ENCODE peak calls at places on chromosome 5, in ten cellular contexts. One of them, this sample, is unnamed.

GRCh38 chr5:175718401-175719108 is 60.7 kb downstream of the HRH2 start:
- DNase-seq in T1000: no peak
- DNase-seq in HuH-7.5: no peak
- DNase-seq in bronchial epithelial cell: peak
- DNase-seq in fibroblast of pulmonary artery: peak
- DNase-seq in memory B cell: no peak
- DNase-seq in central memory CD4-positive, alpha-beta T cell: peak
- DNase-seq in H7: peak
- DNase-seq in fibroblast of lung: no peak
- DNase-seq in EH: peak
- DNase-seq in this sample: no peak

GRCh38 chr5:97075649-97076048 is 66.8 kb downstream of the LIX1 start:
- DNase-seq in T1000: no peak
- DNase-seq in HuH-7.5: no peak
- DNase-seq in bronchial epithelial cell: no peak
- DNase-seq in fibroblast of pulmonary artery: no peak
- DNase-seq in memory B cell: no peak
- DNase-seq in central memory CD4-positive, alpha-beta T cell: no peak
- DNase-seq in H7: no peak
- DNase-seq in fibroblast of lung: no peak
- DNase-seq in EH: no peak
- DNase-seq in this sample: no peak

GRCh38 chr5:170219615-170220014 is 13.2 kb upstream of the C5orf58 start:
- DNase-seq in T1000: no peak
- DNase-seq in HuH-7.5: no peak
- DNase-seq in bronchial epithelial cell: peak
- DNase-seq in fibroblast of pulmonary artery: peak
- DNase-seq in memory B cell: no peak
- DNase-seq in central memory CD4-positive, alpha-beta T cell: no peak
- DNase-seq in H7: no peak
- DNase-seq in fibroblast of lung: peak
- DNase-seq in EH: peak
- DNase-seq in this sample: no peak

GRCh38 chr5:158463971-158464370 is 605.0 kb upstream of the CLINT1 start:
- DNase-seq in T1000: no peak
- DNase-seq in HuH-7.5: no peak
- DNase-seq in bronchial epithelial cell: peak
- DNase-seq in fibroblast of pulmonary artery: peak
- DNase-seq in memory B cell: no peak
- DNase-seq in central memory CD4-positive, alpha-beta T cell: no peak
- DNase-seq in H7: no peak
- DNase-seq in fibroblast of lung: peak
- DNase-seq in EH: peak
- DNase-seq in this sample: no peak

GRCh38 chr5:126831175-126831574 is 54.2 kb downstream of the LMNB1 start:
- DNase-seq in T1000: no peak
- DNase-seq in HuH-7.5: no peak
- DNase-seq in bronchial epithelial cell: no peak
- DNase-seq in fibroblast of pulmonary artery: no peak
- DNase-seq in memory B cell: no peak
- DNase-seq in central memory CD4-positive, alpha-beta T cell: no peak
- DNase-seq in H7: no peak
- DNase-seq in fibroblast of lung: no peak
- DNase-seq in EH: no peak
- DNase-seq in this sample: no peak

GRCh38 chr5:140286424-140286823 is 16.5 kb downstream of the PFDN1 start:
- DNase-seq in T1000: no peak
- DNase-seq in HuH-7.5: no peak
- DNase-seq in bronchial epithelial cell: no peak
- DNase-seq in fibroblast of pulmonary artery: no peak
- DNase-seq in memory B cell: no peak
- DNase-seq in central memory CD4-positive, alpha-beta T cell: no peak
- DNase-seq in H7: no peak
- DNase-seq in fibroblast of lung: no peak
- DNase-seq in EH: no peak
- DNase-seq in this sample: no peak

GRCh38 chr5:90293931-90294330 is 115.6 kb downstream of the CETN3 start:
- DNase-seq in T1000: no peak
- DNase-seq in HuH-7.5: no peak
- DNase-seq in bronchial epithelial cell: peak
- DNase-seq in fibroblast of pulmonary artery: peak
- DNase-seq in memory B cell: no peak
- DNase-seq in central memory CD4-positive, alpha-beta T cell: no peak
- DNase-seq in H7: no peak
- DNase-seq in fibroblast of lung: peak
- DNase-seq in EH: peak
- DNase-seq in this sample: no peak

GRCh38 chr5:56039985-56040384 is 45.2 kb upstream of the IL6ST start:
- DNase-seq in T1000: no peak
- DNase-seq in HuH-7.5: no peak
- DNase-seq in bronchial epithelial cell: peak
- DNase-seq in fibroblast of pulmonary artery: peak
- DNase-seq in memory B cell: no peak
- DNase-seq in central memory CD4-positive, alpha-beta T cell: no peak
- DNase-seq in H7: no peak
- DNase-seq in fibroblast of lung: no peak
- DNase-seq in EH: peak
- DNase-seq in this sample: no peak

GRCh38 chr5:88509403-88509802 is 240.8 kb upstream of the TMEM161B start:
- DNase-seq in T1000: no peak
- DNase-seq in HuH-7.5: no peak
- DNase-seq in bronchial epithelial cell: no peak
- DNase-seq in fibroblast of pulmonary artery: no peak
- DNase-seq in memory B cell: no peak
- DNase-seq in central memory CD4-positive, alpha-beta T cell: no peak
- DNase-seq in H7: no peak
- DNase-seq in fibroblast of lung: no peak
- DNase-seq in EH: no peak
- DNase-seq in this sample: no peak

GRCh38 chr5:138504799-138505198 is 38.2 kb downstream of the ETF1 start:
- DNase-seq in T1000: no peak
- DNase-seq in HuH-7.5: no peak
- DNase-seq in bronchial epithelial cell: peak
- DNase-seq in fibroblast of pulmonary artery: peak
- DNase-seq in memory B cell: no peak
- DNase-seq in central memory CD4-positive, alpha-beta T cell: no peak
- DNase-seq in H7: no peak
- DNase-seq in fibroblast of lung: no peak
- DNase-seq in EH: no peak
- DNase-seq in this sample: no peak

GRCh38 chr5:108418172-108418571 is 36.3 kb upstream of the FBXL17 start:
- DNase-seq in T1000: no peak
- DNase-seq in HuH-7.5: no peak
- DNase-seq in bronchial epithelial cell: no peak
- DNase-seq in fibroblast of pulmonary artery: no peak
- DNase-seq in memory B cell: no peak
- DNase-seq in central memory CD4-positive, alpha-beta T cell: no peak
- DNase-seq in H7: no peak
- DNase-seq in fibroblast of lung: no peak
- DNase-seq in EH: no peak
- DNase-seq in this sample: no peak

GRCh38 chr5:164501344-164501743 is 995.9 kb downstream of the MAT2B start:
- DNase-seq in T1000: no peak
- DNase-seq in HuH-7.5: no peak
- DNase-seq in bronchial epithelial cell: no peak
- DNase-seq in fibroblast of pulmonary artery: no peak
- DNase-seq in memory B cell: no peak
- DNase-seq in central memory CD4-positive, alpha-beta T cell: no peak
- DNase-seq in H7: no peak
- DNase-seq in fibroblast of lung: no peak
- DNase-seq in EH: no peak
- DNase-seq in this sample: no peak

GRCh38 chr5:17216176-17216973 is 1.1 kb upstream of the BASP1 start:
- DNase-seq in T1000: peak
- DNase-seq in HuH-7.5: peak
- DNase-seq in bronchial epithelial cell: peak
- DNase-seq in fibroblast of pulmonary artery: peak
- DNase-seq in memory B cell: peak
- DNase-seq in central memory CD4-positive, alpha-beta T cell: peak
- DNase-seq in H7: peak
- DNase-seq in fibroblast of lung: peak
- DNase-seq in EH: peak
- DNase-seq in this sample: peak

GRCh38 chr5:147805030-147805454 is 22.5 kb upstream of the JAKMIP2 start:
- DNase-seq in T1000: no peak
- DNase-seq in HuH-7.5: no peak
- DNase-seq in bronchial epithelial cell: peak
- DNase-seq in fibroblast of pulmonary artery: no peak
- DNase-seq in memory B cell: no peak
- DNase-seq in central memory CD4-positive, alpha-beta T cell: no peak
- DNase-seq in H7: no peak
- DNase-seq in fibroblast of lung: peak
- DNase-seq in EH: no peak
- DNase-seq in this sample: peak

GRCh38 chr5:169629847-169630548 is 7.1 kb upstream of the DOCK2 start:
- DNase-seq in T1000: peak
- DNase-seq in HuH-7.5: no peak
- DNase-seq in bronchial epithelial cell: peak
- DNase-seq in fibroblast of pulmonary artery: peak
- DNase-seq in memory B cell: no peak
- DNase-seq in central memory CD4-positive, alpha-beta T cell: no peak
- DNase-seq in H7: no peak
- DNase-seq in fibroblast of lung: peak
- DNase-seq in EH: peak
- DNase-seq in this sample: no peak

GRCh38 chr5:138610468-138611294 is 35.5 kb upstream of the HSPA9 start:
- DNase-seq in T1000: no peak
- DNase-seq in HuH-7.5: no peak
- DNase-seq in bronchial epithelial cell: no peak
- DNase-seq in fibroblast of pulmonary artery: no peak
- DNase-seq in memory B cell: no peak
- DNase-seq in central memory CD4-positive, alpha-beta T cell: no peak
- DNase-seq in H7: peak
- DNase-seq in fibroblast of lung: peak
- DNase-seq in EH: no peak
- DNase-seq in this sample: no peak

GRCh38 chr5:10562202-10563131 is 1.4 kb upstream of the ANKRD33B start:
- DNase-seq in T1000: no peak
- DNase-seq in HuH-7.5: no peak
- DNase-seq in bronchial epithelial cell: no peak
- DNase-seq in fibroblast of pulmonary artery: no peak
- DNase-seq in memory B cell: peak
- DNase-seq in central memory CD4-positive, alpha-beta T cell: no peak
- DNase-seq in H7: peak
- DNase-seq in fibroblast of lung: no peak
- DNase-seq in EH: no peak
- DNase-seq in this sample: peak

GRCh38 chr5:76546497-76547102 is 76.6 kb downstream of the F2RL2 start:
- DNase-seq in T1000: no peak
- DNase-seq in HuH-7.5: no peak
- DNase-seq in bronchial epithelial cell: no peak
- DNase-seq in fibroblast of pulmonary artery: no peak
- DNase-seq in memory B cell: no peak
- DNase-seq in central memory CD4-positive, alpha-beta T cell: peak
- DNase-seq in H7: no peak
- DNase-seq in fibroblast of lung: no peak
- DNase-seq in EH: no peak
- DNase-seq in this sample: peak

GRCh38 chr5:35780236-35780635 is 76.5 kb upstream of the IL7R start:
- DNase-seq in T1000: no peak
- DNase-seq in HuH-7.5: no peak
- DNase-seq in bronchial epithelial cell: no peak
- DNase-seq in fibroblast of pulmonary artery: no peak
- DNase-seq in memory B cell: no peak
- DNase-seq in central memory CD4-positive, alpha-beta T cell: peak
- DNase-seq in H7: no peak
- DNase-seq in fibroblast of lung: no peak
- DNase-seq in EH: no peak
- DNase-seq in this sample: no peak

GRCh38 chr5:131261483-131261882 is 2.4 kb upstream of the CDC42SE2 start:
- DNase-seq in T1000: no peak
- DNase-seq in HuH-7.5: no peak
- DNase-seq in bronchial epithelial cell: no peak
- DNase-seq in fibroblast of pulmonary artery: no peak
- DNase-seq in memory B cell: no peak
- DNase-seq in central memory CD4-positive, alpha-beta T cell: no peak
- DNase-seq in H7: no peak
- DNase-seq in fibroblast of lung: no peak
- DNase-seq in EH: no peak
- DNase-seq in this sample: no peak

GRCh38 chr5:171415115-171415730 is 4.2 kb upstream of the FGF18 start:
- DNase-seq in T1000: no peak
- DNase-seq in HuH-7.5: no peak
- DNase-seq in bronchial epithelial cell: no peak
- DNase-seq in fibroblast of pulmonary artery: peak
- DNase-seq in memory B cell: no peak
- DNase-seq in central memory CD4-positive, alpha-beta T cell: no peak
- DNase-seq in H7: peak
- DNase-seq in fibroblast of lung: peak
- DNase-seq in EH: peak
- DNase-seq in this sample: no peak

GRCh38 chr5:65151632-65152031 is 330.1 kb downstream of the ADAMTS6 start:
- DNase-seq in T1000: no peak
- DNase-seq in HuH-7.5: no peak
- DNase-seq in bronchial epithelial cell: no peak
- DNase-seq in fibroblast of pulmonary artery: peak
- DNase-seq in memory B cell: no peak
- DNase-seq in central memory CD4-positive, alpha-beta T cell: no peak
- DNase-seq in H7: no peak
- DNase-seq in fibroblast of lung: peak
- DNase-seq in EH: peak
- DNase-seq in this sample: no peak

GRCh38 chr5:152556779-152557178 is 151.7 kb upstream of the NMUR2 start:
- DNase-seq in T1000: no peak
- DNase-seq in HuH-7.5: no peak
- DNase-seq in bronchial epithelial cell: no peak
- DNase-seq in fibroblast of pulmonary artery: no peak
- DNase-seq in memory B cell: no peak
- DNase-seq in central memory CD4-positive, alpha-beta T cell: no peak
- DNase-seq in H7: no peak
- DNase-seq in fibroblast of lung: no peak
- DNase-seq in EH: no peak
- DNase-seq in this sample: no peak

This sample was measured in naive B cell.